ENCODE peak calls at places on chromosomes 4 and X, in four cellular contexts. F is H9, M is IMR-90, I is H1. H is an unnamed sample.

GRCh38 chr4:181737744-181738143 is 505.5 kb upstream of the TENM3 start:
- DNase-seq in F (no peak), M (no peak), I (no peak), H (no peak)

GRCh38 chr4:85147481-85148076 is 181.1 kb upstream of the WDFY3 start:
- DNase-seq in I (no peak), M (peak; percentile 54), F (peak; percentile 35), H (peak; percentile 23)

GRCh38 chr4:94577136-94577535 is 125.4 kb downstream of the PDLIM5 start:
- DNase-seq in I (no peak), F (peak; percentile 55), M (peak; percentile 67), H (peak; percentile 80)

GRCh38 chrX:9420513-9420912 is 44.3 kb upstream of the TBL1X start:
- DNase-seq in I (no peak), M (peak; percentile 15), F (no peak), H (no peak)

GRCh38 chr4:48093949-48094550 is 40.0 kb downstream of the TXK start:
- DNase-seq in M (peak; percentile 7), I (peak; percentile 15), F (no peak), H (no peak)

GRCh38 chrX:36867143-36867542 is 141.0 kb upstream of the FAM47C start:
- DNase-seq in I (no peak), M (peak; percentile 9), F (no peak), H (peak; percentile 1)

GRCh38 chrX:91435465-91435864 is 826 bp downstream of the PABPC5 start:
- DNase-seq in I (no peak), M (no peak), F (peak; percentile 30), H (no peak)

GRCh38 chr4:79827283-79827682 is 245.7 kb downstream of the ANTXR2 start:
- DNase-seq in I (no peak), M (no peak), F (no peak), H (no peak)

GRCh38 chr4:64781737-64782326 is 372.6 kb upstream of the TECRL start:
- DNase-seq in I (no peak), M (peak; percentile 10), F (no peak), H (peak; percentile 30)

GRCh38 chr4:37467824-37468223 is 218.4 kb downstream of the RELL1 start:
- DNase-seq in I (no peak), M (no peak), F (no peak), H (no peak)

GRCh38 chr4:42995343-42995944 is 102.9 kb downstream of the GRXCR1 start:
- DNase-seq in M (peak; percentile 22), I (no peak), F (no peak), H (peak; percentile 23)

GRCh38 chrX:14026121-14026520 is 3.6 kb downstream of the GEMIN8 start:
- DNase-seq in M (no peak), I (no peak), F (no peak), H (peak; percentile 35)

GRCh38 chrX:9729161-9729885 is 36.3 kb downstream of the GPR143 start:
- DNase-seq in F (no peak), I (no peak), M (no peak), H (no peak)

GRCh38 chr4:36618102-36618501 is 336.7 kb downstream of the DTHD1 start:
- DNase-seq in I (no peak), F (no peak), M (no peak), H (no peak)

GRCh38 chr4:55123791-55124190 is 1.6 kb downstream of the KDR start:
- DNase-seq in M (no peak), I (no peak), F (no peak), H (no peak)

GRCh38 chr4:120446051-120446567 is 379.5 kb upstream of the MAD2L1 start:
- DNase-seq in F (no peak), I (no peak), M (no peak), H (no peak)

GRCh38 chr4:85030156-85030555 is 63.7 kb upstream of the WDFY3 start:
- DNase-seq in F (no peak), I (no peak), M (no peak), H (no peak)

GRCh38 chrX:49884290-49884862 is 5.1 kb downstream of the USP27X start:
- DNase-seq in M (peak; percentile 35), F (peak; percentile 73), I (peak; percentile 19), H (peak; percentile 35)

GRCh38 chr4:38128478-38129451 is 168.6 kb downstream of the PTTG2 start:
- DNase-seq in F (peak; percentile 74), I (peak; percentile 59), M (peak; percentile 89), H (no peak)

GRCh38 chr4:82376109-82376508 is 2.3 kb upstream of the HNRNPD start:
- DNase-seq in F (no peak), M (no peak), I (no peak), H (no peak)

GRCh38 chr4:82373816-82374740 is at the start of gene HNRNPD:
- DNase-seq in M (peak; percentile 100), I (peak; percentile 96), F (peak; percentile 99), H (peak; percentile 99)

GRCh38 chr4:82372874-82373815 is 646 bp downstream of the HNRNPD start:
- DNase-seq in I (peak; percentile 31), F (peak; percentile 70), M (peak; percentile 57), H (peak; percentile 43)

GRCh38 chr4:82371398-82371972 is 2.3 kb downstream of the HNRNPD start:
- DNase-seq in I (no peak), M (peak; percentile 18), F (no peak), H (no peak)

GRCh38 chr4:82372502-82372873 is 1.3 kb downstream of the HNRNPD start:
- DNase-seq in M (peak; percentile 22), F (no peak), I (no peak), H (no peak)
- H3K4ac ChIP-seq in M (peak overlapping the region; percentile 28), F (no peak overlapping the region), I (peak overlapping the region; percentile 27), H (no peak overlapping the region)

GRCh38 chrX:19595036-19595435 is 79.7 kb upstream of the MAP3K15 start:
- DNase-seq in F (no peak), I (no peak), M (no peak), H (no peak)
- H2AFZ ChIP-seq in F (no peak overlapping the region), I (no peak overlapping the region), M (no peak overlapping the region), H (peak overlapping the region; percentile 76)

DNA sequence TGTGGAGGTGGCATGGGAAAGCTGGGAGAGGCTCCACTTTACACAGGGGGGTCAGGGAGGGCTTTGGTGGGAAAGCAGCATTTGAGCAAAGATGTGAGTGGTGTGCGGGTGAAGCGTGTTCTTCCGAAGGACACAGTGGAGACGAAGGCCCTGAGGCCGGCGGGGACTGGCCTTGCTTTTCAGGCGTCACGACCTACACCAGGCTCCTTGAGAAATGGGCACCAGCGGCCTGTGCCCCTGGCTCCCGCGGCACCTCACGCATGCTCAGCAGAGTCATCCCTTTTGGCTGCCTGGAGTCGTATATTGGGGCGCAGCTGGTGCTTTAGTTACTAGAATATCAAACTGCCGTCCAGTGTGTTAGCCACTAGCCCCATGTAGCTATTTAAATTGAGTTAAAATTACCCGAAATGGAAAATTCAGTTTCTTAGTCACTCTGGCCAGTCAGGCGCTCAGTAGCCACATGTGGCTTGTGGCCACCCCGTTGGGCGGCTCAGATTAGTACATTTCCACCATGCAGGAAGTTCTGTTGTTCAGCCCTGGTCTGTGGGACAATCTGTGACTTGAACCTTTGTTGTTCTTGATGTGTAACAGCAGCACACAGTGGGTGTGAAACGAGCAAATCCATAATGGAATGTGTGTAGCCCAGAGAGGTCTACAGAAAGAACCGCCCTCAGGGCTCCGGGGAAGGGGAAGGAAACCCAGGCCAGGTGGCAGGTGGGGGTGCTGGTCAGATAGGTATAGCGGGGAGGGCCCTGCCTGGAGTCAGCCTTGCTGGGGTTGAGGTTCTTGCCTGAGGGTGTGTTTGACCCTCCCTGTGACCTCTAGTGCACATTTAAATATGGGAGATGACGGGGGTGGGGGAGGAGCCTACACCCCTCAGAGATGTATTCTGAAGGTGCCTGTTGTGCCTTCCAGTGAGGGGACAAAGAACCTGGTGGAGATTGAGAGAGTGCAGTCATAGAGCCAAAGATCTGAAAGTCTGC is 30.4 kb downstream of the TBC1D14 start:
- DNase-seq in M (no peak), I (no peak), F (no peak), H (no peak)
- H4K91ac ChIP-seq in M (peak overlapping the region; percentile 60), I (peak overlapping the region; percentile 38), F (no peak overlapping the region), H (no peak overlapping the region)

GRCh38 chrX:129762448-129762847 is 17.3 kb upstream of the SASH3 start:
- DNase-seq in M (no peak), F (no peak), I (no peak), H (no peak)

GRCh38 chrX:129760155-129760554 is 19.6 kb upstream of the SASH3 start:
- DNase-seq in I (no peak), F (no peak), M (no peak), H (no peak)

GRCh38 chrX:129760981-129761380 is 18.8 kb upstream of the SASH3 start:
- DNase-seq in M (no peak), I (no peak), F (no peak), H (no peak)

GRCh38 chrX:129761596-129761995 is 18.2 kb upstream of the SASH3 start:
- DNase-seq in M (no peak), I (no peak), F (no peak), H (no peak)

GRCh38 chrX:129759576-129760061 is 20.1 kb upstream of the SASH3 start:
- DNase-seq in F (no peak), I (no peak), M (peak; percentile 83), H (no peak)
- H3K4ac ChIP-seq in F (no peak overlapping the region), I (no peak overlapping the region), M (no peak overlapping the region), H (no peak overlapping the region)

GRCh38 chr4:74848774-74849173 is 54.5 kb upstream of the BTC start:
- DNase-seq in M (no peak), I (no peak), F (no peak), H (no peak)
- H2AFZ ChIP-seq in M (no peak overlapping the region), I (no peak overlapping the region), F (no peak overlapping the region), H (no peak overlapping the region)

GRCh38 chr4:2805712-2806391 is 13.0 kb downstream of the SH3BP2 start:
- DNase-seq in I (no peak), M (no peak), F (no peak), H (no peak)

GRCh38 chr4:2804973-2805501 is 12.2 kb downstream of the SH3BP2 start:
- DNase-seq in F (no peak), M (no peak), I (no peak), H (no peak)

GRCh38 chr4:2808001-2808400 is 15.1 kb downstream of the SH3BP2 start:
- DNase-seq in M (no peak), F (no peak), I (no peak), H (no peak)

GRCh38 chr4:2807571-2807970 is 14.7 kb downstream of the SH3BP2 start:
- DNase-seq in F (no peak), M (no peak), I (no peak), H (no peak)

DNA sequence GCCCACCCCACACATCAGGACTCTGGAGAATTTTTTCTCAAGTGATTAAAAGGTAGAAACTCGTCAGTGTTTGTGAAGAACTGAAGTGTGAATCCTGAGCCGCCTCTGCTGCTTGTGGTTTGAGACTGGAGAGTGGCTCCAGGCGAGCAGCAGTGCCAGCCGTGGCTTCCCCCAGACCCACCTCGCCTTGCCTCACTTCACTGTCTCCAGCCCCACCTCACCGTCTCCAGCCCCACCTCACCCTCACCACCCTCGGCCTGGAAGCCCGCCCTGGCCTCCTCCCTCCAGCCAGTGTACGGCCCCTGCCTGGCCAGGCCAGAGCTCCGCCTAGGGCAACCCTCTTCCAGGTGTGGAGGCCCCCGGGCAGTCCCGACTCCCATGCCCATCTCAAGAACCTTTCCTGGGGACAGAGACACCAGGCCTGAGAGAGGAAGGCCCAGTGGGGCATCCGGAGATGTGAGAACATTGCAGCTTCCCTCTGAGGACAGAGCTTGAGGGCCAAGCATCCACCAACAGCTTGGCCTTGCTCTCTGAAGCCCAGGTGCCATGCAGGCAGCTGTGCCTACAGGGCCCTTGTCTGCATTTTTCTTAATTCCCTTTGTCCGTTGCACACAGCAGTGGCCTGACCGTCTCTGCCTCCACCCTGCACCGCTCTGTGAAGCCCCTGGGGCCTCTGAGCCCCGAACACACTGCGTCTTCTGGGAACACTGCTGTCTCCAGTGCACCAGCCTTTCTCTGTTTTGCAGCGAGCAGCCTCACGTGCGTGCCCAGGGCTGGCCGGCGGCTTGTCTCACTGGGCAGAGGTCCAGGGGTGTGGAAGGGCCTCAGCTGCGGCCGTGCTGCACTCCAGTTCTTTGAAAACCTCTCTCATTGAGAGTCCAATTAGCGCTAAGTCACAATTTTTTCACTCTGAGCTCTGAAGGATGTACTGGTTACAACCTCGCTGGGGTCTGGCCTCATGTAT is 13.8 kb downstream of the SH3BP2 start:
- DNase-seq in I (no peak), M (peak; percentile 55), F (no peak), H (no peak)
- H4K91ac ChIP-seq in I (no peak overlapping the region), M (no peak overlapping the region), F (no peak overlapping the region), H (no peak overlapping the region)

H was measured in neuronal stem cell.